ENCODE peak calls at places on chromosomes 1 and 21, in eight cellular contexts. V is lower leg skin; T is fibroblast of lung; Y is GM10248; F is SHP77; D is neuronal stem cell; J is ELR; M is activated CD8-positive, alpha-beta T cell treated with anti-CD3 and anti-CD28 coated beads, Interleukin-2, amount 10 ng/mL, durations not matched to agents 7 days and 5 days. A is an unnamed sample.

GRCh38 chr1:52674497-52675384 is 23.4 kb downstream of the COA7 start:
- DNase-seq in V (no peak), T (peak), Y (no peak), F (no peak), D (no peak), J (peak), M (peak), A (no peak)

GRCh38 chr1:9294440-9294773 is 1.7 kb downstream of the SPSB1 start:
- DNase-seq in V (no peak), T (peak), Y (no peak), F (no peak), D (no peak), J (peak), M (no peak), A (peak)

GRCh38 chr1:158686430-158687009 is at the start of gene SPTA1:
- DNase-seq in V (no peak), T (no peak), Y (no peak), F (no peak), D (no peak), J (no peak), M (no peak), A (peak)

GRCh38 chr1:180926164-180926981 is 13.7 kb downstream of the KIAA1614 start:
- DNase-seq in V (no peak), T (peak), Y (no peak), F (peak), D (no peak), J (peak), M (peak), A (peak)

GRCh38 chr1:7989762-7990428 is 28.4 kb downstream of the PARK7 start:
- DNase-seq in V (no peak), T (no peak), Y (no peak), F (no peak), D (no peak), J (no peak), M (no peak), A (no peak)

GRCh38 chr1:10508511-10508951 is 33.8 kb downstream of the PEX14 start:
- DNase-seq in V (no peak), T (peak), Y (no peak), F (peak), D (peak), J (no peak), M (no peak), A (no peak)

GRCh38 chr1:48187969-48188563 is 34.5 kb upstream of the SLC5A9 start:
- DNase-seq in V (no peak), T (no peak), Y (no peak), F (no peak), D (no peak), J (no peak), M (no peak), A (no peak)

GRCh38 chr1:42944207-42944928 is 14.3 kb downstream of the SLC2A1 start:
- DNase-seq in V (no peak), T (no peak), Y (no peak), F (no peak), D (no peak), J (no peak), M (no peak), A (no peak)

GRCh38 chr1:13901041-13901440 is 201.1 kb downstream of the PRDM2 start:
- DNase-seq in V (no peak), T (no peak), Y (no peak), F (no peak), D (no peak), J (no peak), M (no peak), A (no peak)

GRCh38 chr1:223374064-223374610 is 10.2 kb upstream of the SUSD4 start:
- DNase-seq in V (no peak), T (no peak), Y (no peak), F (no peak), D (no peak), J (peak), M (no peak), A (no peak)

GRCh38 chr1:66132324-66132723 is 339.6 kb downstream of the PDE4B start:
- DNase-seq in V (no peak), T (no peak), Y (no peak), F (no peak), D (no peak), J (no peak), M (no peak), A (no peak)

GRCh38 chr1:32681501-32681900 is 21.1 kb downstream of the SYNC start:
- DNase-seq in V (no peak), T (peak), Y (no peak), F (no peak), D (no peak), J (no peak), M (no peak), A (peak)

GRCh38 chr1:163410073-163410522 is 88.3 kb downstream of the NUF2 start:
- DNase-seq in V (no peak), T (peak), Y (peak), F (peak), D (peak), J (peak), M (peak), A (peak)

GRCh38 chr1:150807257-150807637 is 813 bp downstream of the CTSK start:
- DNase-seq in V (no peak), T (no peak), Y (no peak), F (no peak), D (no peak), J (no peak), M (no peak), A (no peak)

GRCh38 chr1:12573015-12573825 is 44.8 kb downstream of the DHRS3 start:
- DNase-seq in V (no peak), T (no peak), Y (no peak), F (no peak), D (no peak), J (no peak), M (no peak), A (peak)

GRCh38 chr1:248695451-248696132 is 7.0 kb downstream of the OR14I1 start:
- DNase-seq in V (no peak), T (no peak), Y (no peak), F (no peak), D (no peak), J (peak), M (no peak), A (peak)

GRCh38 chr1:231500666-231501065 is 27.8 kb upstream of the TSNAX start:
- DNase-seq in V (no peak), T (no peak), Y (no peak), F (no peak), D (no peak), J (no peak), M (no peak), A (no peak)

GRCh38 chr1:229268505-229268904 is 2.4 kb upstream of the RAB4A start:
- DNase-seq in V (no peak), T (peak), Y (no peak), F (no peak), D (no peak), J (no peak), M (no peak), A (no peak)

GRCh38 chr1:158155673-158156072 is 25.0 kb upstream of the CD1D start:
- DNase-seq in V (no peak), T (no peak), Y (no peak), F (no peak), D (no peak), J (no peak), M (no peak), A (no peak)

GRCh38 chr1:23591460-23592208 is 32.3 kb upstream of the ID3 start:
- DNase-seq in V (no peak), T (no peak), Y (peak), F (peak), D (no peak), J (no peak), M (peak), A (no peak)

GRCh38 chr1:35192056-35192852 is 691 bp downstream of the SFPQ start:
- DNase-seq in V (peak), T (peak), Y (peak), F (peak), D (peak), J (peak), M (peak), A (peak)

GRCh38 chr21:33292724-33293123 is 26.6 kb downstream of the IL10RB start:
- DNase-seq in V (peak), T (no peak), Y (no peak), F (no peak), D (no peak), J (no peak), M (no peak), A (no peak)

GRCh38 chr1:55380313-55380970 is 165.3 kb upstream of the USP24 start:
- DNase-seq in V (no peak), T (no peak), Y (no peak), F (no peak), D (no peak), J (no peak), M (no peak), A (no peak)

GRCh38 chr1:55679971-55680370 is 464.8 kb upstream of the USP24 start:
- DNase-seq in V (no peak), T (peak), Y (no peak), F (no peak), D (no peak), J (no peak), M (no peak), A (peak)

GRCh38 chr1:202572867-202573266 is 137.4 kb downstream of the SYT2 start:
- DNase-seq in V (no peak), T (no peak), Y (no peak), F (no peak), D (no peak), J (no peak), M (no peak), A (no peak)

GRCh38 chr1:151790940-151791651 is 796 bp upstream of the TDRKH start:
- DNase-seq in V (no peak), T (peak), Y (no peak), F (peak), D (no peak), J (peak), M (no peak), A (no peak)

GRCh38 chr21:32572574-32573420 is 12.5 kb downstream of the TCP10L start:
- DNase-seq in V (peak), T (no peak), Y (no peak), F (no peak), D (no peak), J (no peak), M (no peak), A (no peak)

GRCh38 chr1:31648190-31648589 is 3.5 kb upstream of the PEF1 start:
- DNase-seq in V (no peak), T (no peak), Y (no peak), F (no peak), D (no peak), J (no peak), M (no peak), A (no peak)

GRCh38 chr1:27405074-27405473 is 12.7 kb downstream of the GPR3 start:
- DNase-seq in V (no peak), T (peak), Y (no peak), F (no peak), D (no peak), J (no peak), M (no peak), A (peak)

GRCh38 chr1:197557302-197557701 is 218.0 kb downstream of the DENND1B start:
- DNase-seq in V (no peak), T (peak), Y (no peak), F (peak), D (no peak), J (peak), M (no peak), A (peak)

GRCh38 chr1:206723500-206724472 is 39.1 kb downstream of the MAPKAPK2 start:
- DNase-seq in V (no peak), T (peak), Y (no peak), F (no peak), D (no peak), J (peak), M (no peak), A (peak)

GRCh38 chr1:106962591-106962990 is 93.9 kb upstream of the PRMT6 start:
- DNase-seq in V (no peak), T (no peak), Y (no peak), F (no peak), D (no peak), J (no peak), M (no peak), A (no peak)

GRCh38 chr1:3902111-3902511 is 2.0 kb upstream of the C1orf174 start:
- DNase-seq in V (no peak), T (no peak), Y (no peak), F (no peak), D (no peak), J (no peak), M (peak), A (no peak)

GRCh38 chr1:5611431-5611830 is 380.8 kb downstream of the NPHP4 start:
- DNase-seq in V (no peak), T (no peak), Y (no peak), F (no peak), D (no peak), J (no peak), M (no peak), A (no peak)

GRCh38 chr1:95604784-95605183 is 370.8 kb downstream of the RWDD3 start:
- DNase-seq in V (no peak), T (no peak), Y (no peak), F (no peak), D (no peak), J (no peak), M (no peak), A (no peak)